ENCODE peak calls at places on chromosomes 4 and X, in four cellular contexts. J is activated CD4-positive, alpha-beta memory T cell treated with anti-CD3 and anti-CD28 coated beads, Interleukin-2, amount 10 ng/mL, durations not matched to agents 7 days and 5 days; S is HCT116; A is IMR-90. K is an unnamed sample.

GRCh38 chr4:145058256-145058655 is 39.7 kb downstream of the ANAPC10 start:
- DNase-seq in J (no peak), S (no peak), A (no peak), K (no peak)

GRCh38 chrX:115649461-115650063 is 88.6 kb downstream of the PLS3 start:
- DNase-seq in J (no peak), S (no peak), A (no peak), K (no peak)

GRCh38 chrX:44352739-44353138 is 9.3 kb upstream of the EFHC2 start:
- DNase-seq in J (no peak), S (no peak), A (no peak), K (no peak)

GRCh38 chr4:139794158-139794954 is 128.7 kb downstream of the MGST2 start:
- DNase-seq in J (no peak), S (no peak), A (peak), K (no peak)

GRCh38 chrX:94751611-94752010 is 1077.6 kb downstream of the FAM133A start:
- DNase-seq in J (no peak), S (no peak), A (no peak), K (no peak)

GRCh38 chrX:15750611-15751159 is 12.6 kb downstream of the CA5B start:
- DNase-seq in J (peak), S (no peak), A (no peak), K (no peak)

GRCh38 chrX:154800508-154801207 is 4.6 kb downstream of the MPP1 start:
- DNase-seq in J (no peak), S (no peak), A (no peak), K (no peak)

GRCh38 chrX:10143071-10143983 is 13.4 kb upstream of the CLCN4 start:
- DNase-seq in J (no peak), S (no peak), A (no peak), K (no peak)

GRCh38 chrX:17500145-17500579 is 125.2 kb downstream of the NHS start:
- DNase-seq in J (no peak), S (peak), A (peak), K (no peak)

GRCh38 chrX:104319346-104319745 is 64.6 kb upstream of the ESX1 start:
- DNase-seq in J (no peak), S (no peak), A (no peak), K (no peak)

GRCh38 chrX:151920101-151920500 is 7.4 kb downstream of the MAGEA4 start:
- DNase-seq in J (no peak), S (no peak), A (no peak), K (no peak)